ENCODE peak calls at places on chromosomes 3 and 15, in seven cellular contexts. One of them, this sample, is unnamed.

GRCh38 chr3:86420990-86421739 is 569.8 kb downstream of the VGLL3 start:
- DNase-seq in GM23338: peak; percentile 15
- DNase-seq in psoas muscle: no peak
- DNase-seq in Panc1: no peak
- DNase-seq in left lung: no peak
- DNase-seq in tibial artery: no peak
- DNase-seq in IMR-90: no peak
- DNase-seq in this sample: no peak

GRCh38 chr15:85749261-85750151 is 45.2 kb downstream of the KLHL25 start:
- DNase-seq in GM23338: no peak
- DNase-seq in psoas muscle: peak; percentile 84
- DNase-seq in Panc1: no peak
- DNase-seq in left lung: peak; percentile 39
- DNase-seq in tibial artery: peak; percentile 73
- DNase-seq in IMR-90: peak; percentile 8
- DNase-seq in this sample: peak; percentile 64

GRCh38 chr3:189311521-189311920 is 139.8 kb downstream of the TPRG1 start:
- DNase-seq in GM23338: no peak
- DNase-seq in psoas muscle: no peak
- DNase-seq in Panc1: no peak
- DNase-seq in left lung: no peak
- DNase-seq in tibial artery: no peak
- DNase-seq in IMR-90: no peak
- DNase-seq in this sample: no peak

GRCh38 chr15:82040395-82040794 is 5.4 kb downstream of the MEX3B start:
- DNase-seq in GM23338: no peak
- DNase-seq in psoas muscle: no peak
- DNase-seq in Panc1: no peak
- DNase-seq in left lung: no peak
- DNase-seq in tibial artery: no peak
- DNase-seq in IMR-90: peak; percentile 14
- DNase-seq in this sample: no peak

GRCh38 chr3:119558528-119559339 is 680 bp downstream of the CD80 start:
- DNase-seq in GM23338: no peak
- DNase-seq in psoas muscle: no peak
- DNase-seq in Panc1: no peak
- DNase-seq in left lung: no peak
- DNase-seq in tibial artery: no peak
- DNase-seq in IMR-90: no peak
- DNase-seq in this sample: no peak

GRCh38 chr3:137767146-137768020 is 3.3 kb downstream of the SOX14 start:
- DNase-seq in GM23338: peak; percentile 94
- DNase-seq in psoas muscle: no peak
- DNase-seq in Panc1: no peak
- DNase-seq in left lung: no peak
- DNase-seq in tibial artery: no peak
- DNase-seq in IMR-90: no peak
- DNase-seq in this sample: no peak

GRCh38 chr15:70014860-70015490 is 82.7 kb downstream of the TLE3 start:
- DNase-seq in GM23338: peak; percentile 86
- DNase-seq in psoas muscle: no peak
- DNase-seq in Panc1: no peak
- DNase-seq in left lung: no peak
- DNase-seq in tibial artery: no peak
- DNase-seq in IMR-90: no peak
- DNase-seq in this sample: no peak

GRCh38 chr3:38651153-38651789 is 1.8 kb upstream of the SCN5A start:
- DNase-seq in GM23338: peak; percentile 88
- DNase-seq in psoas muscle: peak; percentile 80
- DNase-seq in Panc1: peak; percentile 71
- DNase-seq in left lung: peak; percentile 59
- DNase-seq in tibial artery: peak; percentile 45
- DNase-seq in IMR-90: peak; percentile 52
- DNase-seq in this sample: peak; percentile 61

GRCh38 chr3:71578045-71578730 is 5.3 kb downstream of the FOXP1 start:
- DNase-seq in GM23338: no peak
- DNase-seq in psoas muscle: no peak
- DNase-seq in Panc1: no peak
- DNase-seq in left lung: no peak
- DNase-seq in tibial artery: no peak
- DNase-seq in IMR-90: peak; percentile 60
- DNase-seq in this sample: no peak

GRCh38 chr3:196414469-196414868 is 17.8 kb downstream of the UBXN7 start:
- DNase-seq in GM23338: no peak
- DNase-seq in psoas muscle: no peak
- DNase-seq in Panc1: no peak
- DNase-seq in left lung: no peak
- DNase-seq in tibial artery: no peak
- DNase-seq in IMR-90: peak; percentile 48
- DNase-seq in this sample: no peak

GRCh38 chr3:65560133-65560532 is 478.6 kb downstream of the MAGI1 start:
- DNase-seq in GM23338: no peak
- DNase-seq in psoas muscle: no peak
- DNase-seq in Panc1: no peak
- DNase-seq in left lung: no peak
- DNase-seq in tibial artery: no peak
- DNase-seq in IMR-90: no peak
- DNase-seq in this sample: no peak

GRCh38 chr3:65556934-65557577 is 481.7 kb downstream of the MAGI1 start:
- DNase-seq in GM23338: no peak
- DNase-seq in psoas muscle: no peak
- DNase-seq in Panc1: no peak
- DNase-seq in left lung: no peak
- DNase-seq in tibial artery: no peak
- DNase-seq in IMR-90: no peak
- DNase-seq in this sample: no peak

GRCh38 chr3:65559643-65560042 is 479.1 kb downstream of the MAGI1 start:
- DNase-seq in GM23338: no peak
- DNase-seq in psoas muscle: no peak
- DNase-seq in Panc1: no peak
- DNase-seq in left lung: no peak
- DNase-seq in tibial artery: no peak
- DNase-seq in IMR-90: no peak
- DNase-seq in this sample: no peak

GRCh38 chr3:65558821-65559220 is 479.9 kb downstream of the MAGI1 start:
- DNase-seq in GM23338: no peak
- DNase-seq in psoas muscle: no peak
- DNase-seq in Panc1: no peak
- DNase-seq in left lung: no peak
- DNase-seq in tibial artery: no peak
- DNase-seq in IMR-90: no peak
- DNase-seq in this sample: no peak

GRCh38 chr3:65557915-65558564 is 480.7 kb downstream of the MAGI1 start:
- DNase-seq in GM23338: no peak
- DNase-seq in psoas muscle: no peak
- DNase-seq in Panc1: no peak
- DNase-seq in left lung: no peak
- DNase-seq in tibial artery: no peak
- DNase-seq in IMR-90: no peak
- DNase-seq in this sample: no peak
- H3K4me1 ChIP-seq in GM23338: peaks cover 26% of the 10 kb centered on the region
- H3K4me1 ChIP-seq in psoas muscle: no peaks in the 10 kb centered on the region
- H3K4me1 ChIP-seq in Panc1: no peaks in the 10 kb centered on the region
- H3K4me1 ChIP-seq in left lung: no peaks in the 10 kb centered on the region
- H3K4me1 ChIP-seq in tibial artery: no peaks in the 10 kb centered on the region
- H3K4me1 ChIP-seq in IMR-90: no peaks in the 10 kb centered on the region
- H3K4me1 ChIP-seq in this sample: peaks cover 43% of the 10 kb centered on the region

DNA sequence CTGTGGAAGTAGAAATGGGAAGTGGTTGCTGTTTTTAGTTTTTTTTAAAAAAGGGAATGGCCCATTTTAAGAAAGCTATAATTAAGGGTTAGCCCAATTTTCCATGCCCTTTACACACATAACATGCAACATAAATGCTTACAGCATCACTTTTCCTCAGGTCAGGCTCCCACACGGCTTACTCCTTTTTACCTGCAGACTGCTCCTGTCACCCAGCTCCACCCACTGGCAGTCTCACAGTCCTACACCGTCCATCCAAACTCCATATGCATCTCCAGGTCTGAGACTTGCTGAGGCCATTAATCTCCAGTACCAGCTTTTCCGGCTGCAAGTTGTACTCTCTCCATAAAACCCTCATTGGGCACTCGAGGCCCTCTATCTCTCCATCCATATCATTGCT is 19.7 kb downstream of the MORC1 start:
- DNase-seq in GM23338: peak; percentile 73
- DNase-seq in psoas muscle: no peak
- DNase-seq in Panc1: no peak
- DNase-seq in left lung: no peak
- DNase-seq in tibial artery: no peak
- DNase-seq in IMR-90: no peak
- DNase-seq in this sample: no peak
- TF ChIP-seq CTCF in GM23338: peak; percentile 76
- TF ChIP-seq CTCF in psoas muscle: no peak
- TF ChIP-seq CTCF in Panc1: peak; percentile 60
- TF ChIP-seq CTCF in left lung: no peak
- TF ChIP-seq CTCF in tibial artery: no peak
- TF ChIP-seq CTCF in IMR-90: peak; percentile 0
- TF ChIP-seq CTCF in this sample: peak; percentile 19

GRCh38 chr3:157146664-157147082 is 13.3 kb downstream of the CCNL1 start:
- DNase-seq in GM23338: no peak
- DNase-seq in psoas muscle: no peak
- DNase-seq in Panc1: no peak
- DNase-seq in left lung: no peak
- DNase-seq in tibial artery: no peak
- DNase-seq in IMR-90: no peak
- DNase-seq in this sample: no peak
- H3K4me3 ChIP-seq in GM23338: no peak overlapping the region
- H3K4me3 ChIP-seq in psoas muscle: no peak overlapping the region
- H3K4me3 ChIP-seq in Panc1: no peak overlapping the region
- H3K4me3 ChIP-seq in left lung: no peak overlapping the region
- H3K4me3 ChIP-seq in tibial artery: no peak overlapping the region
- H3K4me3 ChIP-seq in IMR-90: no peak overlapping the region
- H3K4me3 ChIP-seq in this sample: no peak overlapping the region

GRCh38 chr15:64695571-64695992 is 79.8 kb downstream of the RBPMS2 start:
- DNase-seq in GM23338: no peak
- DNase-seq in psoas muscle: no peak
- DNase-seq in Panc1: no peak
- DNase-seq in left lung: no peak
- DNase-seq in tibial artery: peak; percentile 40
- DNase-seq in IMR-90: no peak
- DNase-seq in this sample: no peak
- H3K4me1 ChIP-seq in GM23338: peaks cover 45% of the 10 kb centered on the region
- H3K4me1 ChIP-seq in psoas muscle: peaks cover 88% of the 10 kb centered on the region
- H3K4me1 ChIP-seq in Panc1: peaks cover 32% of the 10 kb centered on the region
- H3K4me1 ChIP-seq in left lung: peaks cover 65% of the 10 kb centered on the region
- H3K4me1 ChIP-seq in tibial artery: no peaks in the 10 kb centered on the region
- H3K4me1 ChIP-seq in IMR-90: peaks cover 26% of the 10 kb centered on the region
- H3K4me1 ChIP-seq in this sample: peaks cover 100% of the 10 kb centered on the region

This sample was measured in left ventricle myocardium inferior.